ENCODE peak calls at places on chromosomes 4 and X, in eight cellular contexts. N is right lobe of liver, E is pancreas, A is fibroblast of lung, P is breast epithelium, R is transverse colon, W is A549, O is GM23248. Z is an unnamed sample.

GRCh38 chr4:82560853-82561744 is 689 bp downstream of the TMEM150C start:
- DNase-seq in N (peak), E (peak), A (no peak), P (no peak), R (peak), W (no peak), O (peak), Z (no peak)

GRCh38 chr4:25621027-25621930 is 34.4 kb upstream of the SLC34A2 start:
- DNase-seq in N (no peak), E (no peak), A (peak), P (no peak), R (no peak), W (no peak), O (no peak), Z (no peak)

GRCh38 chr4:77314697-77315096 is 157.7 kb downstream of the CCNG2 start:
- DNase-seq in N (no peak), E (no peak), A (no peak), P (no peak), R (no peak), W (no peak), O (no peak), Z (no peak)

GRCh38 chrX:2784026-2784425 is 32.2 kb downstream of the XG start:
- DNase-seq in N (no peak), E (no peak), A (no peak), P (no peak), R (no peak), W (no peak), O (no peak), Z (no peak)

GRCh38 chr4:156547439-156547838 is 424.2 kb downstream of the PDGFC start:
- DNase-seq in N (no peak), E (no peak), A (peak), P (no peak), R (no peak), W (no peak), O (peak), Z (no peak)

GRCh38 chr4:52376107-52376704 is 282.9 kb downstream of the USP46 start:
- DNase-seq in N (no peak), E (no peak), A (peak), P (no peak), R (no peak), W (peak), O (peak), Z (no peak)

GRCh38 chrX:42783456-42783855 is 5.5 kb upstream of the PPP1R2C start:
- DNase-seq in N (no peak), E (no peak), A (no peak), P (no peak), R (no peak), W (no peak), O (no peak), Z (no peak)

GRCh38 chrX:12971282-12972003 is 3.5 kb upstream of the TMSB4X start:
- DNase-seq in N (no peak), E (peak), A (no peak), P (no peak), R (no peak), W (no peak), O (no peak), Z (no peak)

GRCh38 chrX:68433981-68434299 is 645 bp upstream of the OPHN1 start:
- DNase-seq in N (no peak), E (no peak), A (no peak), P (no peak), R (no peak), W (no peak), O (no peak), Z (no peak)

GRCh38 chrX:66004928-66005831 is 34.7 kb downstream of the VSIG4 start:
- DNase-seq in N (no peak), E (no peak), A (no peak), P (no peak), R (no peak), W (no peak), O (no peak), Z (no peak)

GRCh38 chrX:64894454-64895038 is 81.7 kb downstream of the ZC4H2 start:
- DNase-seq in N (peak), E (no peak), A (no peak), P (no peak), R (peak), W (no peak), O (peak), Z (peak)

GRCh38 chrX:118745570-118745969 is 18.2 kb downstream of the IL13RA1 start:
- DNase-seq in N (no peak), E (no peak), A (peak), P (no peak), R (no peak), W (no peak), O (peak), Z (no peak)

GRCh38 chrX:123223409-123223808 is 39.3 kb downstream of the GRIA3 start:
- DNase-seq in N (no peak), E (no peak), A (no peak), P (no peak), R (no peak), W (no peak), O (no peak), Z (no peak)

GRCh38 chr4:13151178-13151577 is 333.0 kb downstream of the RAB28 start:
- DNase-seq in N (no peak), E (no peak), A (no peak), P (no peak), R (peak), W (no peak), O (no peak), Z (no peak)

GRCh38 chrX:12440245-12440644 is 302.0 kb downstream of the FRMPD4 start:
- DNase-seq in N (no peak), E (no peak), A (no peak), P (no peak), R (no peak), W (no peak), O (no peak), Z (no peak)

GRCh38 chrX:106903856-106904528 is 851 bp upstream of the RIPPLY1 start:
- DNase-seq in N (no peak), E (no peak), A (no peak), P (no peak), R (no peak), W (no peak), O (no peak), Z (no peak)

GRCh38 chrX:110722135-110722534 is 73.5 kb downstream of the CHRDL1 start:
- DNase-seq in N (no peak), E (no peak), A (no peak), P (no peak), R (no peak), W (no peak), O (no peak), Z (no peak)

GRCh38 chr4:101475246-101475645 is 127.9 kb upstream of the PPP3CA start:
- DNase-seq in N (no peak), E (no peak), A (no peak), P (no peak), R (no peak), W (no peak), O (peak), Z (no peak)

GRCh38 chr4:133565379-133565778 is 416.3 kb downstream of the PCDH10 start:
- DNase-seq in N (no peak), E (no peak), A (peak), P (no peak), R (no peak), W (no peak), O (no peak), Z (no peak)

GRCh38 chr4:176150283-176150682 is 45.1 kb downstream of the SPATA4 start:
- DNase-seq in N (no peak), E (no peak), A (peak), P (no peak), R (no peak), W (no peak), O (peak), Z (no peak)

GRCh38 chrX:103918050-103918449 is 44.4 kb upstream of the TMSB15B start:
- DNase-seq in N (no peak), E (no peak), A (peak), P (no peak), R (peak), W (peak), O (peak), Z (peak)

GRCh38 chr4:124753941-124754581 is 41.5 kb upstream of the ANKRD50 start:
- DNase-seq in N (peak), E (peak), A (no peak), P (no peak), R (no peak), W (no peak), O (no peak), Z (no peak)

GRCh38 chr4:78065514-78066192 is 8.5 kb downstream of the FRAS1 start:
- DNase-seq in N (no peak), E (no peak), A (no peak), P (no peak), R (no peak), W (no peak), O (no peak), Z (no peak)

DNA sequence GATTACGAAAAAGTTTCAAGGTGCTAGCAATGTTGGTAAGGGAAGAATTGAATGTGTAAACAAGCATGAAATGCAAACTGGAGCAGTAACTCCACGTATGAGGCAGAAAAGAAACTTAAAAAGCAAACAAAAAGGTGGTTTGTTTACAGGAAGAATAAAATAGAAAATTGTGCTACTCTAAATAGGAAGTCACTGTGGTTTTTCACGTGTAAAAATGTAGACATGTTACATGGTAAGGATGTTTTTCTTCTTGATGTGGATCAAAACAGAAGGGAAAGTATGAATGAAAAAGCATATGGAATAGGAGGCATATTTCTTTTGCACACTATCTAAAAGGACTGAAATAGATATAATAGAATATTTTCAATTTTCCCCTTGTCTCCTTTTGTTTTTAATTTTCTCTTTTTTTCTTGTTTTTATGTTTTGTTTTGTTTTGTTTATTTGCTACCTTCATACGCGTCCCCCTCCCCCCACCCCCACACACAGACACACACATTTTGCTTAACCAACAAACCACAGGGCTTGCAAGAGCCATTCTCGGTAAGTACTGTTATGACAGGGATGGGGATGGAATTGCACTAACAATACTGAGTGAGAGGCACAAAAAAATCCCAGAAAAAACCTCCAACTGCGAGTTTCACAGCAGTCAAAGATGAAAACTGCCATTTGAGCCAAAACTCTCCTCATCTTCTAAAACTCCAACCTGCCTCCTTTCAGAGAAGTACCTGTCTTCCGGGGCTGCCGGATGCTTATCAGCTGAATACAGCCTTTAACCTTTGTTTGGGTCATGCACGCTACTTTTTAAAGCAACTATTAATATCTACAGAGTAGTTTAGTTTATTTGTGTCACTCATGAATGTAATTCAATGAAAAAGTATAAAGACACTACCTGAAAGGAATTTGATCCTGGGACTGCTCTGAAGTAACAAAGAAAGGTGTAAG is 135.8 kb downstream of the IL15 start:
- DNase-seq in N (no peak), E (no peak), A (no peak), P (no peak), R (no peak), W (no peak), O (no peak), Z (no peak)
- H3K27ac ChIP-seq in N (no peak), E (no peak), A (no peak), P (no peak), R (no peak), W (peak), O (no peak), Z (no peak)

DNA sequence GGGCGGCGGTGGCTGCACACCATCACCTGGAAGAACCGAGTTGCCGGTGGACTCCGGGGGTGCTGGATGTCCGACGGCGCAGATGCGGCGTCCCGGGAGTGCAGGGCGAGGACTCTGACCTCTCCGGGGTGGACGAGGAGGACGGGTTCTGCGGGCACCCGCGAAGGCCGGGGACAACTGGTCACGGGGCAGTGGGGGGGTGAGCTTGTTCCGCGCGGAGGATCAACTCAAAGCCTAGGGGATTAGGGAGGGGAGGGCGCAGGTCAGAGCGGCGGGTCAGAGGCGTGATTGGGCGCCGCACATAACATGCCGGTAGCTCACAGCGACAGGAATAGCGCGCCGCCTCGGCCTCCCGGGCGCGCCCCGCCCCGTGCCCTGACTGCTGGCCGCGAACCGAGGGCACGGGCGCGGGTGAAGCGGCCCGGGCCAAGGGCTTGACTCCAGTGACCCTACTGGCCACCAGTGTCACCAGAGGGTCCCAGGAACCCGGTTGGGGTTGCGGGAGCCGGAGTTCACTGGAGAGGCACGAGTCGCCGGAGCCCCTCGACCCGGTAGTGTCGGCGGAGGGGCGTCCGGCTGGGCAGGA is at the start of gene KLHL34:
- DNase-seq in N (peak), E (peak), A (no peak), P (no peak), R (peak), W (no peak), O (peak), Z (no peak)
- H3K4me3 ChIP-seq in N (peak), E (peak), A (no peak), P (peak), R (peak), W (no peak), O (peak), Z (peak)

DNA sequence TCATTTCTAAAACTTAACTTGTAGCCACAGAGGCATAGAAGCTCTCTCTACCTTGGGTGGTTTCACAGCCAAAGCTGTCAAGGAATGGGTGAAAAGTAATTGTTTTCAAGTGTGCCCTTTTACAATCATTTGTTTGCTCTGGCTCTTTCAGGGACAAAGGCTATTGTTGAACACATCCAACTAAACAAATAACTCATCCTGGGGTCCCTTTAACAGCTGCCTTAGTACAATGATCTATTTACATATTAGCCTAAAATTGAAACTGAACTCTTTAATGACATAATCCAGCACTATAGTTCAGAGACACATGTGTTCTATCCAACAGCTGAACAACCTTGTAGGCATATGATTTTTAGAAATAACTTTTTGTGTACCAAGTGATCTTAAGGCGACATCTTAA is 3.7 kb downstream of the HHIP start:
- DNase-seq in N (no peak), E (no peak), A (no peak), P (no peak), R (no peak), W (no peak), O (no peak), Z (no peak)
- H3K27ac ChIP-seq in N (no peak), E (no peak), A (no peak), P (no peak), R (no peak), W (no peak), O (no peak), Z (no peak)

DNA sequence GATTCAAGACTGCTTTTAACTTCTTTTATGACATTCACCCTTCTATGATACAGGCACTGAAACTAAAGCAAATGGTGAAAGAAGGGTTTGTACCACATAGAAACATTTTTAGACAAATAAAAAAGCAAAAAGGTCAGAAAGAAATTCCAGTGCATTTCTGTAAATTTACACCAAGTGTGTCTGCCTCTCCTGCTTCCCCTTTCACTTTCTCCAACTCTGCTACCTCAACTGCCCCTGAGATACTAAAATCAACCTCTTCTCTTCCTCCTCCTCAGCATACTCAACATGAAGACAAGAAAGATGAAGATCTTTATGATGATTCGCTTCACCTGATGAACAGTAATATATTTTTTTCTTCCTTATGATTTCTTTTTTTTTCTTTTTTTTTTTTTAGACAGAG is 187.9 kb downstream of the LRBA start:
- DNase-seq in N (no peak), E (no peak), A (no peak), P (no peak), R (no peak), W (no peak), O (no peak), Z (no peak)
- H3K4me3 ChIP-seq in N (no peak), E (no peak), A (no peak), P (no peak), R (no peak), W (no peak), O (no peak), Z (no peak)

DNA sequence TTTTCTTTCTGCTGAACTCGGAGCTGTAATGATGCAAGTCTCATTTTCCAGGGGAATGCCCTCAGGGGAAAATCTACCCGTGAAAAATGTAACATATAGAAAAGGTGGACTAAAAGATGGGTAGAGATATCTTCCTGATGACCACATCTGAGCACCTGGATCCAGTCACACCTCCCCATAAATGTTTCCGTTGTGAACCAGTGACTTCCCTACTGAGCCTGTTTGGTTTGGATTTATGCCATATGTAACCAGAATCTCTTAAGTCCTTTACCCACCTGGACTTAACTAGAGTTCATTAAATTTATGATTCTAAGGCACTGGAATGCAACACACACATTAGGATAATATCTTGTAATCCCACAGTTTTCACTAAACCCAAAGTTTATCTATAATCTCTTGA is 171.1 kb downstream of the ZNF330 start:
- DNase-seq in N (no peak), E (no peak), A (peak), P (no peak), R (no peak), W (no peak), O (no peak), Z (no peak)
- H3K27ac ChIP-seq in N (no peak), E (no peak), A (no peak), P (no peak), R (no peak), W (peak), O (no peak), Z (no peak)

GRCh38 chr4:173503330-173504180 is 26.5 kb downstream of the HAND2 start:
- DNase-seq in N (no peak), E (no peak), A (no peak), P (no peak), R (no peak), W (no peak), O (no peak), Z (no peak)

GRCh38 chr4:173504181-173504503 is 25.9 kb downstream of the HAND2 start:
- DNase-seq in N (no peak), E (no peak), A (no peak), P (no peak), R (no peak), W (no peak), O (no peak), Z (no peak)

GRCh38 chr4:173499568-173500535 is 30.2 kb downstream of the HAND2 start:
- DNase-seq in N (no peak), E (no peak), A (no peak), P (no peak), R (no peak), W (no peak), O (no peak), Z (no peak)

GRCh38 chr4:173500841-173501591 is 29.0 kb downstream of the HAND2 start:
- DNase-seq in N (no peak), E (no peak), A (no peak), P (no peak), R (no peak), W (no peak), O (no peak), Z (no peak)

DNA sequence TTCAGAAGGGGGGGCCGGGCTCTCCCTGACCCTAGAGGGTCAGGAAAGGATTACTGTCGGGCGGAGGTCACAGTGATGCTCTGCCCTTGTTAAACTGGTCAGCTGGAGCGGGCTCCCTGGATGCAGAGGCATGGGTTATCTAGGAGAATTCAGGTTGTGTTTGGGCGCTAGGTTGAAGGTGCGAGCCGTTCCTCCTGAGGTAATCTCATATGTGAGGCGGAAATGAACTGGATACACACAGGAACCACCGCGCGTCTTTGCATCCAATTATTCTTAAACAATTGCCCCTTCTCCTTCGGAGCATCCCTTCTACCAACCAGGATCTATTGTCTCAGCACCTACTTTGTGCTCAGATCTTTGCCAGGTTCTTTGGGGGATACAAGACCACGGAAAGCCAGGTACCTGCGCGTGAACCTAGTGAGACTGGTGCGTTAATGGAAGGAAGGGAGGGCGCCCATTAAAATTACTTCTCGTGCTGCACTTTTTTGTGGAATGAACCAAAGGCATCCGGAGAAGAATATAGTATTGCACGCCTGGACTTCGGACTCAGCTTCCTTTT is 28.4 kb downstream of the HAND2 start:
- DNase-seq in N (no peak), E (no peak), A (no peak), P (no peak), R (no peak), W (no peak), O (no peak), Z (no peak)
- H3K4me3 ChIP-seq in N (no peak), E (no peak), A (no peak), P (no peak), R (no peak), W (no peak), O (no peak), Z (no peak)